ENCODE peak calls at places on chromosomes 13 and 19, in seven cellular contexts. One of them, this sample, is unnamed.
A peak's percentile ranks its signal among the peaks of the same experiment; 100 is the strongest.

GRCh38 chr13:64959276-64959675 is 2270.9 kb downstream of the PCDH9 start:
- DNase-seq in A673: no peak
- DNase-seq in pancreas: no peak
- DNase-seq in cardiac muscle cell: no peak
- DNase-seq in IMR-90: no peak
- DNase-seq in CD8-positive, alpha-beta T cell: no peak
- DNase-seq in fibroblast of lung: no peak
- DNase-seq in this sample: no peak

GRCh38 chr13:73059460-73060250 is 850 bp downstream of the KLF5 start:
- DNase-seq in pancreas: peak; percentile 89
- DNase-seq in fibroblast of lung: no peak
- DNase-seq in CD8-positive, alpha-beta T cell: peak; percentile 48
- DNase-seq in A673: peak; percentile 71
- DNase-seq in cardiac muscle cell: peak; percentile 69
- DNase-seq in IMR-90: peak; percentile 10
- DNase-seq in this sample: peak; percentile 75

GRCh38 chr19:4581381-4582111 is 22.1 kb upstream of the SEMA6B start:
- DNase-seq in IMR-90: no peak
- DNase-seq in fibroblast of lung: no peak
- DNase-seq in CD8-positive, alpha-beta T cell: no peak
- DNase-seq in cardiac muscle cell: peak; percentile 80
- DNase-seq in A673: peak; percentile 71
- DNase-seq in pancreas: no peak
- DNase-seq in this sample: no peak

GRCh38 chr13:113666951-113667701 is at the start of gene GRK1:
- DNase-seq in A673: peak; percentile 42
- DNase-seq in pancreas: peak; percentile 56
- DNase-seq in CD8-positive, alpha-beta T cell: no peak
- DNase-seq in fibroblast of lung: no peak
- DNase-seq in IMR-90: no peak
- DNase-seq in cardiac muscle cell: no peak
- DNase-seq in this sample: peak; percentile 22

GRCh38 chr19:18253716-18254115 is 20.5 kb downstream of the IQCN start:
- DNase-seq in A673: no peak
- DNase-seq in CD8-positive, alpha-beta T cell: no peak
- DNase-seq in fibroblast of lung: no peak
- DNase-seq in IMR-90: no peak
- DNase-seq in cardiac muscle cell: no peak
- DNase-seq in pancreas: no peak
- DNase-seq in this sample: peak; percentile 49

GRCh38 chr19:9792191-9793050 is 23.9 kb upstream of the ZNF846 start:
- DNase-seq in cardiac muscle cell: peak; percentile 99
- DNase-seq in CD8-positive, alpha-beta T cell: peak; percentile 95
- DNase-seq in pancreas: peak; percentile 88
- DNase-seq in A673: peak; percentile 96
- DNase-seq in IMR-90: peak; percentile 91
- DNase-seq in fibroblast of lung: peak; percentile 93
- DNase-seq in this sample: peak; percentile 96

GRCh38 chr13:29504691-29505090 is 90.8 kb downstream of the SLC7A1 start:
- DNase-seq in CD8-positive, alpha-beta T cell: no peak
- DNase-seq in fibroblast of lung: no peak
- DNase-seq in cardiac muscle cell: no peak
- DNase-seq in IMR-90: no peak
- DNase-seq in A673: no peak
- DNase-seq in pancreas: peak; percentile 43
- DNase-seq in this sample: no peak

GRCh38 chr13:105329359-105329758 is 1206.1 kb downstream of the EFNB2 start:
- DNase-seq in cardiac muscle cell: no peak
- DNase-seq in fibroblast of lung: no peak
- DNase-seq in A673: no peak
- DNase-seq in pancreas: no peak
- DNase-seq in CD8-positive, alpha-beta T cell: no peak
- DNase-seq in IMR-90: no peak
- DNase-seq in this sample: no peak

GRCh38 chr19:7497292-7497691 is 8.5 kb upstream of the PEX11G start:
- DNase-seq in cardiac muscle cell: no peak
- DNase-seq in CD8-positive, alpha-beta T cell: no peak
- DNase-seq in fibroblast of lung: no peak
- DNase-seq in IMR-90: no peak
- DNase-seq in A673: no peak
- DNase-seq in pancreas: no peak
- DNase-seq in this sample: no peak

GRCh38 chr19:55340784-55341147 is 1.1 kb downstream of the KMT5C start:
- DNase-seq in IMR-90: no peak
- DNase-seq in A673: peak; percentile 40
- DNase-seq in pancreas: no peak
- DNase-seq in CD8-positive, alpha-beta T cell: peak; percentile 30
- DNase-seq in fibroblast of lung: no peak
- DNase-seq in cardiac muscle cell: peak; percentile 39
- DNase-seq in this sample: no peak

GRCh38 chr13:105998233-105998550 is 537.3 kb downstream of the EFNB2 start:
- DNase-seq in A673: no peak
- DNase-seq in fibroblast of lung: no peak
- DNase-seq in cardiac muscle cell: no peak
- DNase-seq in IMR-90: no peak
- DNase-seq in CD8-positive, alpha-beta T cell: no peak
- DNase-seq in pancreas: no peak
- DNase-seq in this sample: no peak

GRCh38 chr19:42250666-42251531 is 4.0 kb downstream of the ERF start:
- DNase-seq in pancreas: peak; percentile 73
- DNase-seq in A673: peak; percentile 51
- DNase-seq in CD8-positive, alpha-beta T cell: no peak
- DNase-seq in cardiac muscle cell: no peak
- DNase-seq in fibroblast of lung: peak; percentile 60
- DNase-seq in IMR-90: peak; percentile 50
- DNase-seq in this sample: no peak

GRCh38 chr19:47227347-47228167 is 3.4 kb downstream of the BBC3 start:
- DNase-seq in cardiac muscle cell: peak; percentile 82
- DNase-seq in A673: peak; percentile 75
- DNase-seq in CD8-positive, alpha-beta T cell: peak; percentile 51
- DNase-seq in IMR-90: peak; percentile 94
- DNase-seq in fibroblast of lung: peak; percentile 97
- DNase-seq in pancreas: peak; percentile 82
- DNase-seq in this sample: peak; percentile 84

GRCh38 chr13:109485136-109485794 is 301.1 kb downstream of the IRS2 start:
- DNase-seq in IMR-90: no peak
- DNase-seq in fibroblast of lung: no peak
- DNase-seq in A673: no peak
- DNase-seq in cardiac muscle cell: no peak
- DNase-seq in CD8-positive, alpha-beta T cell: no peak
- DNase-seq in pancreas: no peak
- DNase-seq in this sample: no peak

GRCh38 chr13:74695021-74695800 is 561.0 kb upstream of the KLF12 start:
- DNase-seq in IMR-90: no peak
- DNase-seq in fibroblast of lung: peak; percentile 10
- DNase-seq in CD8-positive, alpha-beta T cell: no peak
- DNase-seq in pancreas: no peak
- DNase-seq in A673: no peak
- DNase-seq in cardiac muscle cell: peak; percentile 14
- DNase-seq in this sample: no peak

GRCh38 chr19:57578487-57579205 is at the start of gene ZNF416:
- DNase-seq in fibroblast of lung: peak; percentile 99
- DNase-seq in A673: peak; percentile 99
- DNase-seq in pancreas: peak; percentile 89
- DNase-seq in IMR-90: peak; percentile 99
- DNase-seq in cardiac muscle cell: peak; percentile 99
- DNase-seq in CD8-positive, alpha-beta T cell: peak; percentile 96
- DNase-seq in this sample: peak; percentile 97

GRCh38 chr13:32804673-32805260 is 211.5 kb upstream of the KL start:
- DNase-seq in pancreas: no peak
- DNase-seq in cardiac muscle cell: no peak
- DNase-seq in IMR-90: peak; percentile 51
- DNase-seq in A673: no peak
- DNase-seq in fibroblast of lung: peak; percentile 46
- DNase-seq in CD8-positive, alpha-beta T cell: no peak
- DNase-seq in this sample: no peak

GRCh38 chr19:54577334-54577733 is 3.7 kb downstream of the LILRA2 start:
- DNase-seq in cardiac muscle cell: no peak
- DNase-seq in IMR-90: no peak
- DNase-seq in pancreas: no peak
- DNase-seq in A673: no peak
- DNase-seq in CD8-positive, alpha-beta T cell: no peak
- DNase-seq in fibroblast of lung: no peak
- DNase-seq in this sample: no peak

GRCh38 chr19:7294571-7295212 is 478 bp upstream of the INSR start:
- DNase-seq in cardiac muscle cell: peak; percentile 74
- DNase-seq in A673: peak; percentile 67
- DNase-seq in CD8-positive, alpha-beta T cell: no peak
- DNase-seq in pancreas: peak; percentile 87
- DNase-seq in IMR-90: peak; percentile 16
- DNase-seq in fibroblast of lung: peak; percentile 35
- DNase-seq in this sample: peak; percentile 74

GRCh38 chr13:59823495-59823894 is 340.2 kb downstream of the DIAPH3 start:
- DNase-seq in cardiac muscle cell: no peak
- DNase-seq in pancreas: no peak
- DNase-seq in CD8-positive, alpha-beta T cell: no peak
- DNase-seq in fibroblast of lung: peak; percentile 38
- DNase-seq in A673: peak; percentile 85
- DNase-seq in IMR-90: peak; percentile 77
- DNase-seq in this sample: no peak

GRCh38 chr13:100520936-100521765 is 67.4 kb downstream of the GGACT start:
- DNase-seq in CD8-positive, alpha-beta T cell: no peak
- DNase-seq in fibroblast of lung: no peak
- DNase-seq in IMR-90: no peak
- DNase-seq in A673: peak; percentile 66
- DNase-seq in pancreas: no peak
- DNase-seq in cardiac muscle cell: no peak
- DNase-seq in this sample: no peak

GRCh38 chr19:46718157-46718933 is 1.4 kb upstream of the PRKD2 start:
- DNase-seq in CD8-positive, alpha-beta T cell: peak; percentile 69
- DNase-seq in fibroblast of lung: no peak
- DNase-seq in cardiac muscle cell: no peak
- DNase-seq in pancreas: peak; percentile 56
- DNase-seq in A673: no peak
- DNase-seq in IMR-90: no peak
- DNase-seq in this sample: peak; percentile 45

GRCh38 chr19:50330365-50331078 is 1.3 kb upstream of the KCNC3 start:
- DNase-seq in fibroblast of lung: no peak
- DNase-seq in pancreas: peak; percentile 92
- DNase-seq in CD8-positive, alpha-beta T cell: peak; percentile 83
- DNase-seq in IMR-90: peak; percentile 1
- DNase-seq in A673: peak; percentile 88
- DNase-seq in cardiac muscle cell: peak; percentile 96
- DNase-seq in this sample: peak; percentile 78
- H3K4me3 ChIP-seq in fibroblast of lung: no peak overlapping the region
- H3K4me3 ChIP-seq in pancreas: no peak overlapping the region
- H3K4me3 ChIP-seq in CD8-positive, alpha-beta T cell: peak overlapping the region; percentile 33
- H3K4me3 ChIP-seq in IMR-90: no peak overlapping the region
- H3K4me3 ChIP-seq in A673: peak overlapping the region; percentile 41
- H3K4me3 ChIP-seq in cardiac muscle cell: peak overlapping the region; percentile 46
- H3K4me3 ChIP-seq in this sample: peak overlapping the region; percentile 39

GRCh38 chr19:5967571-5967970 is 10.4 kb downstream of the RANBP3 start:
- DNase-seq in A673: no peak
- DNase-seq in CD8-positive, alpha-beta T cell: no peak
- DNase-seq in fibroblast of lung: no peak
- DNase-seq in pancreas: no peak
- DNase-seq in IMR-90: no peak
- DNase-seq in cardiac muscle cell: no peak
- DNase-seq in this sample: no peak
- H3K4me1 ChIP-seq in A673: peaks cover 29% of the 10 kb centered on the region
- H3K4me1 ChIP-seq in CD8-positive, alpha-beta T cell: peaks cover 92% of the 10 kb centered on the region
- H3K4me1 ChIP-seq in fibroblast of lung: peaks cover 36% of the 10 kb centered on the region
- H3K4me1 ChIP-seq in pancreas: peaks cover 61% of the 10 kb centered on the region
- H3K4me1 ChIP-seq in IMR-90: peaks cover 44% of the 10 kb centered on the region
- H3K4me1 ChIP-seq in cardiac muscle cell: peaks cover 40% of the 10 kb centered on the region
- H3K4me1 ChIP-seq in this sample: peaks cover 98% of the 10 kb centered on the region

DNA sequence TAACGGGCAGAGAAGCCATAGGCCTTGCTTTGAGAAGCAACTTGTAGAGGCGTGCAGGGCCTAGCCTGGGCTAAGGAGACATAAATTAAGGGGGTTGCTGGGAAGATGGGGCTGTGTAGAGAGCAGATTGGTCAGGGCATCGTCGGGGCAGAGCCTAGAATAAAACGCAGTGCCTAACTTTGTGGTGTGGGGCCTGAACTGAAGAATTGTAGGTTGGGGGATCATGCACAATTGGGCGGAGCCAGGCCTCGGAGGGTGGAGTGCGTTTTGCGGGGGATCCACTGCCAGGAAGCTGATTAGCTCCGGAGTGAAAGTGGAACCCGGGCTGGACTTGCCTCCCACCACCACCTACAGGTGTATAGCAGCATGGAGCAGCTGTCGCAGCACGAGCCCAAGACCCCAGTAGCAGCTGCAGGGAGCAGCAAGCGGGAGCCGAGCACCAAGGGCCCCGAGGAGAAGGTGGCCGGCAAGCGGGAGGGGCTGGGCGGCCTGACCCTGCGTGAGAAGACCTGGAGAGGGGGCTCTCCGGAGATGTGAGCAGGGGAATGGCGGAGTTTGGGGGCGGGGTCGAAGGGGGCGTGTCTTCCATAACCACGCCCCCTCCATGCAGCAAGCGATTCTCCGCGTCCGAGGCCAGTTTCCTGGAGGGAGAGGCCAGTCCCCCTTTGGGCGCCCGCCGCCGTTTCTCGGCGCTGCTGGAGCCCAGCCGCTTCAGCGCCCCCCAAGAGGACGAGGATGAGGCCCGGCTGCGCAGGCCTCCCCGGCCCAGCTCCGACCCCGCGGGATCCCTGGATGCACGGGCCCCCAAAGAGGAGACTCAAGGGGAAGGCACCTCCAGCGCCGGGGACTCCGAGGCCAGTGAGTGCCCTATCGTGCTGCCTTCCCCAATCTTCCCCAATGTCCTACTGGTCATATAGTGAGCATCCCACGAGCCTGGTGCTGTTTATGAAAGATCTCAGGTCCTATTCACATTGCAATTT is 13.8 kb downstream of the DNASE2 start:
- DNase-seq in cardiac muscle cell: peak; percentile 91
- DNase-seq in A673: peak; percentile 87
- DNase-seq in fibroblast of lung: peak; percentile 52
- DNase-seq in IMR-90: peak; percentile 43
- DNase-seq in CD8-positive, alpha-beta T cell: peak; percentile 71
- DNase-seq in pancreas: peak; percentile 82
- DNase-seq in this sample: peak; percentile 73
- H3K4me3 ChIP-seq in cardiac muscle cell: peak overlapping the region; percentile 35
- H3K4me3 ChIP-seq in A673: peak overlapping the region; percentile 60
- H3K4me3 ChIP-seq in fibroblast of lung: peak overlapping the region; percentile 29
- H3K4me3 ChIP-seq in IMR-90: peak overlapping the region; percentile 33
- H3K4me3 ChIP-seq in CD8-positive, alpha-beta T cell: peak overlapping the region; percentile 87
- H3K4me3 ChIP-seq in pancreas: peak overlapping the region; percentile 7
- H3K4me3 ChIP-seq in this sample: peak overlapping the region; percentile 44

GRCh38 chr13:48233097-48233885 is at the start of gene ITM2B:
- DNase-seq in pancreas: peak; percentile 93
- DNase-seq in CD8-positive, alpha-beta T cell: peak; percentile 54
- DNase-seq in IMR-90: peak; percentile 65
- DNase-seq in cardiac muscle cell: peak; percentile 85
- DNase-seq in fibroblast of lung: peak; percentile 69
- DNase-seq in A673: peak; percentile 83
- DNase-seq in this sample: peak; percentile 82

GRCh38 chr13:48231948-48232347 is 1.1 kb upstream of the ITM2B start:
- DNase-seq in CD8-positive, alpha-beta T cell: no peak
- DNase-seq in pancreas: no peak
- DNase-seq in A673: no peak
- DNase-seq in fibroblast of lung: no peak
- DNase-seq in cardiac muscle cell: no peak
- DNase-seq in IMR-90: no peak
- DNase-seq in this sample: no peak

GRCh38 chr13:48232420-48233096 is 448 bp upstream of the ITM2B start:
- DNase-seq in fibroblast of lung: no peak
- DNase-seq in IMR-90: no peak
- DNase-seq in cardiac muscle cell: no peak
- DNase-seq in A673: no peak
- DNase-seq in pancreas: no peak
- DNase-seq in CD8-positive, alpha-beta T cell: peak; percentile 64
- DNase-seq in this sample: peak; percentile 35

GRCh38 chr13:48231080-48231479 is 1.9 kb upstream of the ITM2B start:
- DNase-seq in CD8-positive, alpha-beta T cell: no peak
- DNase-seq in fibroblast of lung: peak; percentile 55
- DNase-seq in IMR-90: no peak
- DNase-seq in pancreas: no peak
- DNase-seq in A673: no peak
- DNase-seq in cardiac muscle cell: no peak
- DNase-seq in this sample: no peak

GRCh38 chr13:48230541-48230940 is 2.5 kb upstream of the ITM2B start:
- DNase-seq in pancreas: no peak
- DNase-seq in IMR-90: no peak
- DNase-seq in CD8-positive, alpha-beta T cell: no peak
- DNase-seq in cardiac muscle cell: no peak
- DNase-seq in fibroblast of lung: no peak
- DNase-seq in A673: no peak
- DNase-seq in this sample: no peak
- H3K4me1 ChIP-seq in pancreas: peaks cover 4% of the 10 kb centered on the region
- H3K4me1 ChIP-seq in IMR-90: peaks cover 3% of the 10 kb centered on the region
- H3K4me1 ChIP-seq in CD8-positive, alpha-beta T cell: peaks cover 17% of the 10 kb centered on the region
- H3K4me1 ChIP-seq in cardiac muscle cell: peaks cover 12% of the 10 kb centered on the region
- H3K4me1 ChIP-seq in fibroblast of lung: no peaks in the 10 kb centered on the region
- H3K4me1 ChIP-seq in A673: peaks cover 4% of the 10 kb centered on the region
- H3K4me1 ChIP-seq in this sample: peaks cover 32% of the 10 kb centered on the region